ENCODE peak calls at places on chromosomes 7 and 10, in eight cellular contexts. F, D, E, Z, M, G, Y and I are unnamed samples.

GRCh38 chr7:50302486-50303081 is 1.9 kb upstream of the IKZF1 start:
- DNase-seq in F (no peak), D (no peak), E (no peak), Z (no peak), M (no peak), G (no peak), Y (no peak), I (no peak)

GRCh38 chr10:2885276-2885955 is 181.9 kb upstream of the PFKP start:
- DNase-seq in F (no peak), D (no peak), E (no peak), Z (no peak), M (no peak), G (no peak), Y (no peak), I (no peak)

GRCh38 chr10:23442936-23443335 is 4.1 kb downstream of the OTUD1 start:
- DNase-seq in F (no peak), D (no peak), E (no peak), Z (no peak), M (no peak), G (no peak), Y (no peak), I (no peak)

GRCh38 chr10:48309711-48310226 is 3.3 kb downstream of the MAPK8 start:
- DNase-seq in F (no peak), D (no peak), E (no peak), Z (peak), M (no peak), G (no peak), Y (no peak), I (peak)

GRCh38 chr7:85702348-85702747 is 515.5 kb upstream of the SEMA3D start:
- DNase-seq in F (no peak), D (no peak), E (no peak), Z (no peak), M (no peak), G (no peak), Y (no peak), I (no peak)

GRCh38 chr7:6375346-6376101 is 72.2 kb downstream of the DAGLB start:
- DNase-seq in F (no peak), D (no peak), E (no peak), Z (no peak), M (no peak), G (no peak), Y (peak), I (no peak)

GRCh38 chr7:128094686-128095085 is 63.4 kb upstream of the LRRC4 start:
- DNase-seq in F (no peak), D (no peak), E (no peak), Z (no peak), M (no peak), G (no peak), Y (no peak), I (no peak)

GRCh38 chr10:74635655-74636054 is 190.7 kb upstream of the KAT6B start:
- DNase-seq in F (no peak), D (no peak), E (no peak), Z (no peak), M (no peak), G (no peak), Y (no peak), I (no peak)

GRCh38 chr10:13453896-13454295 is 74.9 kb downstream of the BEND7 start:
- DNase-seq in F (no peak), D (no peak), E (no peak), Z (peak), M (no peak), G (no peak), Y (peak), I (no peak)

GRCh38 chr10:89494615-89495014 is 40.8 kb downstream of the SLC16A12 start:
- DNase-seq in F (no peak), D (no peak), E (no peak), Z (no peak), M (no peak), G (no peak), Y (no peak), I (no peak)

GRCh38 chr10:95121904-95122303 is 52.6 kb upstream of the CYP2C8 start:
- DNase-seq in F (no peak), D (no peak), E (no peak), Z (no peak), M (no peak), G (no peak), Y (no peak), I (no peak)

GRCh38 chr7:463362-464176 is 56.1 kb downstream of the PDGFA start:
- DNase-seq in F (peak), D (peak), E (no peak), Z (no peak), M (no peak), G (no peak), Y (no peak), I (peak)

GRCh38 chr10:77823811-77824542 is 102.6 kb downstream of the DLG5 start:
- DNase-seq in F (no peak), D (no peak), E (no peak), Z (no peak), M (no peak), G (no peak), Y (no peak), I (no peak)

GRCh38 chr7:158618745-158619140 is 31.1 kb upstream of the PTPRN2 start:
- DNase-seq in F (no peak), D (no peak), E (no peak), Z (no peak), M (no peak), G (no peak), Y (no peak), I (no peak)

GRCh38 chr10:29240991-29241660 is 47.7 kb upstream of the LYZL1 start:
- DNase-seq in F (no peak), D (no peak), E (no peak), Z (no peak), M (peak), G (no peak), Y (no peak), I (no peak)

GRCh38 chr7:37987732-37988131 is 67.3 kb downstream of the EPDR1 start:
- DNase-seq in F (no peak), D (no peak), E (no peak), Z (no peak), M (no peak), G (no peak), Y (no peak), I (no peak)

GRCh38 chr7:142798451-142799438 is 28.0 kb downstream of the PRSS2 start:
- DNase-seq in F (peak), D (no peak), E (no peak), Z (no peak), M (no peak), G (no peak), Y (no peak), I (no peak)

GRCh38 chr7:90894122-90894521 is 298.0 kb downstream of the CDK14 start:
- DNase-seq in F (no peak), D (no peak), E (no peak), Z (no peak), M (no peak), G (no peak), Y (no peak), I (no peak)

GRCh38 chr7:91289633-91290260 is 25.5 kb downstream of the FZD1 start:
- DNase-seq in F (no peak), D (no peak), E (no peak), Z (no peak), M (no peak), G (no peak), Y (no peak), I (no peak)

GRCh38 chr7:154929006-154929726 is 73.8 kb downstream of the PAXIP1 start:
- DNase-seq in F (no peak), D (no peak), E (no peak), Z (no peak), M (no peak), G (no peak), Y (peak), I (no peak)

GRCh38 chr7:107865956-107866775 is 24.8 kb upstream of the DLD start:
- DNase-seq in F (no peak), D (no peak), E (no peak), Z (no peak), M (no peak), G (no peak), Y (no peak), I (no peak)

GRCh38 chr7:42144253-42145002 is 92.6 kb downstream of the GLI3 start:
- DNase-seq in F (no peak), D (no peak), E (no peak), Z (no peak), M (no peak), G (no peak), Y (peak), I (no peak)

GRCh38 chr7:30934225-30934624 is 22.6 kb downstream of the AQP1 start:
- DNase-seq in F (no peak), D (no peak), E (no peak), Z (peak), M (no peak), G (no peak), Y (no peak), I (no peak)

GRCh38 chr10:89164080-89164479 is 43.0 kb downstream of the CH25H start:
- DNase-seq in F (no peak), D (no peak), E (no peak), Z (no peak), M (no peak), G (no peak), Y (no peak), I (no peak)

GRCh38 chr10:101054351-101054750 is 7.4 kb upstream of the KAZALD1 start:
- DNase-seq in F (no peak), D (no peak), E (no peak), Z (no peak), M (no peak), G (no peak), Y (no peak), I (no peak)

GRCh38 chr7:12865593-12865992 is 178.2 kb downstream of the ARL4A start:
- DNase-seq in F (no peak), D (no peak), E (no peak), Z (no peak), M (no peak), G (no peak), Y (no peak), I (no peak)

GRCh38 chr10:92274071-92274470 is 16.8 kb downstream of the CPEB3 start:
- DNase-seq in F (no peak), D (no peak), E (no peak), Z (no peak), M (no peak), G (no peak), Y (no peak), I (no peak)

GRCh38 chr10:69682955-69683474 is 53.0 kb downstream of the FAM241B start:
- DNase-seq in F (no peak), D (no peak), E (no peak), Z (no peak), M (no peak), G (no peak), Y (no peak), I (peak)

DNA sequence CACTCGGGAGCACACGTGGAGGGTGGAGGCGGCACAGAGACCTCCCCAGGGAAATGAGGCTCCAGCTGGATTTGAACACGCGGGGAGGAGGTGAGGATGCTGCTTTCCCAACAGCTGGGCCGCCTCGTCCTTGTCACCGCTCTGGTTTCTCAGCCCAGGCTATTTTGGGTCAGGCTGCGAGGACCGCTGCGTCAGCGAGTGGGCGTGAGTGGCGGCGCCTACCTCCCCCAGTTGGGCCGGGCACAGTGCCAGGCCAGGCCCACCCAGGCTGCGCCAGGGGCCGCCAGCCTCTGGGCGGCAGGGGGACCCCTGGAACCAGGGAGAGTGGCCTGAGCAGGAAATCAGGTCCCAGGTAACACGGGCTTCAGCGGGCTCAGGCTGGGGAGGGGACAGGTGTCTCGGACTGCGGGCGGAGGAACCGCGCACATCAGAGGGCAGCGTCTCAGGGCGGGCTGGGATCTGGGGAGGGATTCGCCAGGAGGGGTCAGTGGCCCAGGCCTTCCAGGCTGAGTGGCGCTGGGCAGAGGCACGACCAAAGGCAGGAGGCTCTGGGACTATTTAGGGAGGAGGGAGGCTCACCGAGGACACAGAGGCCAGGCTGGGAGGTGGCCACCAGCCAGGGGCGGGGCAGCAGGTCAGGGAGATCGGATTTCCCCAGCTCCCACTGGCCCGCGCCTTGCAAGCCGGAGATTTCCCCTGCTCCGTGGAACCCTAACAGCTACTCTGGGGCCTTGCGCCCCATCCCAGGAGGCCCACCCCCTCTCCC is 125.2 kb upstream of the RET start:
- DNase-seq in F (peak), D (peak), E (no peak), Z (no peak), M (no peak), G (peak), Y (no peak), I (no peak)
- TF ChIP-seq CTCF in F (no peak), D (no peak), E (no peak), Z (no peak), M (no peak), G (no peak), Y (no peak), I (no peak)

GRCh38 chr10:71429304-71429703 is 32.6 kb downstream of the CDH23 start:
- DNase-seq in F (no peak), D (no peak), E (no peak), Z (no peak), M (no peak), G (no peak), Y (no peak), I (no peak)

GRCh38 chr10:71427246-71427645 is 30.5 kb downstream of the CDH23 start:
- DNase-seq in F (no peak), D (no peak), E (no peak), Z (no peak), M (no peak), G (no peak), Y (no peak), I (no peak)

GRCh38 chr10:71431216-71431944 is 34.7 kb downstream of the CDH23 start:
- DNase-seq in F (no peak), D (no peak), E (no peak), Z (no peak), M (no peak), G (no peak), Y (peak), I (no peak)

GRCh38 chr10:71431945-71432905 is 35.5 kb downstream of the CDH23 start:
- DNase-seq in F (no peak), D (peak), E (no peak), Z (no peak), M (no peak), G (no peak), Y (peak), I (peak)

GRCh38 chr10:71429929-71430328 is 33.2 kb downstream of the CDH23 start:
- DNase-seq in F (no peak), D (peak), E (no peak), Z (no peak), M (no peak), G (no peak), Y (peak), I (no peak)
- TF ChIP-seq CTCF in F (no peak), D (peak), E (no peak), Z (no peak), M (peak), G (peak), Y (peak), I (peak)

GRCh38 chr7:129948338-129948737 is 4.4 kb downstream of the UBE2H start:
- DNase-seq in F (peak), D (no peak), E (no peak), Z (no peak), M (no peak), G (no peak), Y (no peak), I (no peak)

GRCh38 chr7:129950191-129950940 is 2.4 kb downstream of the UBE2H start:
- DNase-seq in F (peak), D (no peak), E (no peak), Z (peak), M (no peak), G (peak), Y (peak), I (no peak)

GRCh38 chr7:129949292-129950133 is 3.2 kb downstream of the UBE2H start:
- DNase-seq in F (peak), D (peak), E (no peak), Z (no peak), M (no peak), G (peak), Y (peak), I (no peak)

GRCh38 chr7:129947701-129948100 is 5.1 kb downstream of the UBE2H start:
- DNase-seq in F (peak), D (no peak), E (no peak), Z (no peak), M (no peak), G (no peak), Y (no peak), I (no peak)

GRCh38 chr7:129948877-129949291 is 3.9 kb downstream of the UBE2H start:
- DNase-seq in F (peak), D (peak), E (peak), Z (peak), M (peak), G (peak), Y (peak), I (peak)
- TF ChIP-seq CTCF in F (no peak), D (no peak), E (no peak), Z (no peak), M (no peak), G (no peak), Y (no peak), I (no peak)

DNA sequence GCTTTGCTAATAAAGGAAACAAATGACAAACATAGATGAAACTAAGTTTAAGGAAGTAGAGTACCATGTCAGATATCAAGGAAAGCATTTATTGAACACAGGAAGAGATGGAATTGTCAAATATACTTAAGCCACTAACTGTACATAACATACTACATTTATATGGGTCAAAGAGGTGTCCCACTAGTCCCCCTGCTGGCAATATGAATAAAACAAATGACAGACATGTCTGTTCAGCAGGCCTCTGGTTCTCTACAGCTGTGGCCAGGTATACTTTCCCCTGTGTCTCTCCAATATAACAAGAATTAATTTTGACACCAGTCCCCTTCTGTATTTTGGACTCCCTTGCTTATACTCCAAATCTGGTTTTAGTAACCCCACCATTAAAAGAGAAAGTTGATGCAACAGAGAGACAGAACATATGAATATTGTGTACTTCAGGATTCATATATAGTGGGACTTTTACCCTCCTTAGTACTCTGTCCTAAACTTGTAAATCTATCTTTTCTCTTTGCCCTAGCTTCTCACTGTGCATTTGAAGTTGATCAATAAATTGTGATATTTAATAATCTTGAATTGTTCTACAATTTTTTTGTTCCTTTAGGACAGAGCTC is 42.9 kb downstream of the CD36 start:
- DNase-seq in F (no peak), D (no peak), E (no peak), Z (peak), M (peak), G (peak), Y (peak), I (no peak)
- TF ChIP-seq CTCF in F (no peak), D (no peak), E (no peak), Z (no peak), M (peak), G (peak), Y (peak), I (peak)

GRCh38 chr10:84846646-84847045 is 518.3 kb downstream of the CCSER2 start:
- DNase-seq in F (no peak), D (no peak), E (no peak), Z (no peak), M (no peak), G (no peak), Y (no peak), I (no peak)

GRCh38 chr10:84842593-84842992 is 514.2 kb downstream of the CCSER2 start:
- DNase-seq in F (no peak), D (no peak), E (no peak), Z (no peak), M (no peak), G (no peak), Y (no peak), I (no peak)

GRCh38 chr10:84850826-84851225 is 522.4 kb downstream of the CCSER2 start:
- DNase-seq in F (no peak), D (no peak), E (no peak), Z (no peak), M (no peak), G (no peak), Y (no peak), I (no peak)

GRCh38 chr10:84848967-84849366 is 520.6 kb downstream of the CCSER2 start:
- DNase-seq in F (no peak), D (no peak), E (no peak), Z (no peak), M (no peak), G (no peak), Y (no peak), I (no peak)

DNA sequence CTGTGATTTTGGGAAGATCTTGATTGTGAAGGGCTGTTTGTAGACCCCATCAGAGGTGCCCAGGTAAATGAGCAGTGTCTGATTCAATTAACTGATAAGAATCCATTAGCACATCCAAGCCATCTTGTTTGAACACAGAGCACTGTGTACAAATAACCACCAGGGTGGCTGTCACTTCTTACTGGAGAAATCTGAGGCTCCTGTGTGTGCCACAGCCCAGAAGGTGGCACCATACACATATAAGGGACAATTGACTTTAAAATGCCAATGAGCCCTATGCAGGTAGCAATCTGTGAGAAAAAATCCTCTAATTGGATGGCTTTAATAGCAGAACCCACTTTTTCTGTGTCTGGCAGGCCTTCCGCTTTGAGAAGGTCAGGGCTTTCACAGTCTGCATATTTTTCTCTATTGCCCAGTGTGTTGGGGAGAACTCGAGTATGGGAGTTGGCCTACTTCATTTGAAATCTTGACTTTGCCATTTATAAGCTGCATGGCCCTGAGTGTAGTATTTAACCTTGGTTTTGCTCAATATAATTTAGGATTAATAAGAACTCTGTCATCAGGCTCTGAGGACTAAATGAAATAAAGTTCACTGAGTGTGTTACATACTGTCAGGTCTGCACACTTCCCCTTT is 517.4 kb downstream of the CCSER2 start:
- DNase-seq in F (no peak), D (peak), E (no peak), Z (no peak), M (peak), G (peak), Y (peak), I (peak)
- TF ChIP-seq CTCF in F (no peak), D (no peak), E (no peak), Z (no peak), M (peak), G (no peak), Y (peak), I (peak)

GRCh38 chr7:135886334-135887132 is 90.6 kb downstream of the MTPN start:
- DNase-seq in F (no peak), D (no peak), E (no peak), Z (no peak), M (no peak), G (no peak), Y (no peak), I (no peak)
- TF ChIP-seq CTCF in F (no peak), D (no peak), E (no peak), Z (no peak), M (no peak), G (no peak), Y (no peak), I (no peak)

GRCh38 chr10:124615259-124615658 is 128.9 kb downstream of the FAM53B start:
- DNase-seq in F (no peak), D (no peak), E (no peak), Z (no peak), M (no peak), G (no peak), Y (no peak), I (no peak)

GRCh38 chr10:124609698-124610097 is 134.5 kb downstream of the FAM53B start:
- DNase-seq in F (no peak), D (no peak), E (no peak), Z (no peak), M (no peak), G (no peak), Y (no peak), I (no peak)

GRCh38 chr10:124611738-124612137 is 132.4 kb downstream of the FAM53B start:
- DNase-seq in F (no peak), D (no peak), E (peak), Z (no peak), M (no peak), G (no peak), Y (no peak), I (no peak)

GRCh38 chr10:124614003-124614659 is 130.0 kb downstream of the FAM53B start:
- DNase-seq in F (no peak), D (no peak), E (no peak), Z (peak), M (no peak), G (no peak), Y (no peak), I (no peak)

GRCh38 chr10:124612611-124613498 is 131.3 kb downstream of the FAM53B start:
- DNase-seq in F (no peak), D (peak), E (no peak), Z (no peak), M (peak), G (peak), Y (no peak), I (no peak)
- TF ChIP-seq CTCF in F (no peak), D (no peak), E (no peak), Z (no peak), M (peak), G (no peak), Y (no peak), I (no peak)